ENCODE peak calls at places on chromosome 22, in eight cellular contexts. D is colonic mucosa; I is lower lobe of right lung; A is HAP-1; T is effector memory CD4-positive, alpha-beta T cell; E is esophagus squamous epithelium; Z is tibial nerve; U is HCT116. X is an unnamed sample.

GRCh38 chr22:30649430-30650007 is 13.9 kb downstream of the SLC35E4 start:
- DNase-seq in Z (no peak), E (peak; percentile 30), I (no peak), D (peak; percentile 85), U (peak; percentile 78), A (no peak), T (peak; percentile 55), X (no peak)

GRCh38 chr22:21445437-21446127 is 21.6 kb upstream of the TMEM191C start:
- DNase-seq in I (peak; percentile 36), D (no peak), T (no peak), E (no peak), A (peak; percentile 4), U (no peak), Z (no peak), X (peak; percentile 45)

GRCh38 chr22:50192056-50192824 is 6.5 kb downstream of the TRABD start:
- DNase-seq in U (no peak), Z (no peak), I (no peak), A (no peak), T (no peak), D (no peak), E (no peak), X (no peak)

GRCh38 chr22:25054943-25055511 is 102.5 kb downstream of the KIAA1671 start:
- DNase-seq in U (no peak), E (no peak), T (no peak), Z (peak; percentile 57), D (no peak), A (no peak), I (no peak), X (no peak)

GRCh38 chr22:46897246-46897623 is 134.8 kb downstream of the TBC1D22A start:
- DNase-seq in E (no peak), T (no peak), Z (no peak), D (no peak), U (no peak), I (no peak), A (no peak), X (no peak)

GRCh38 chr22:29689872-29690213 is 30.0 kb upstream of the CABP7 start:
- DNase-seq in U (no peak), T (no peak), A (peak; percentile 75), E (no peak), I (peak; percentile 67), D (peak; percentile 71), Z (peak; percentile 40), X (no peak)

GRCh38 chr22:26471522-26471921 is 12.1 kb downstream of the HPS4 start:
- DNase-seq in E (no peak), D (no peak), Z (no peak), A (no peak), I (no peak), U (peak; percentile 47), T (no peak), X (peak; percentile 95)

GRCh38 chr22:28909375-28909774 is 26.0 kb downstream of the ZNRF3 start:
- DNase-seq in A (no peak), E (no peak), Z (no peak), U (no peak), T (no peak), I (no peak), D (no peak), X (no peak)

GRCh38 chr22:48926663-48927062 is 901.0 kb downstream of the BRD1 start:
- DNase-seq in U (no peak), E (no peak), D (no peak), I (no peak), A (no peak), T (no peak), Z (no peak), X (no peak)

GRCh38 chr22:45970709-45971388 is 6.1 kb downstream of the WNT7B start:
- DNase-seq in T (no peak), E (no peak), A (no peak), D (no peak), U (no peak), Z (no peak), I (no peak), X (no peak)

GRCh38 chr22:25829808-25830777 is 88.1 kb downstream of the MYO18B start:
- DNase-seq in U (no peak), A (no peak), E (no peak), T (no peak), D (no peak), I (no peak), Z (no peak), X (no peak)

GRCh38 chr22:20503816-20504215 is 3.6 kb upstream of the MED15 start:
- DNase-seq in E (no peak), U (no peak), T (no peak), I (peak; percentile 8), A (no peak), Z (no peak), D (peak; percentile 81), X (no peak)

GRCh38 chr22:38468761-38469305 is 937 bp downstream of the KDELR3 start:
- DNase-seq in Z (no peak), E (no peak), U (no peak), T (no peak), D (no peak), A (no peak), I (peak; percentile 39), X (no peak)

GRCh38 chr22:36141481-36141880 is 19.1 kb downstream of the APOL3 start:
- DNase-seq in T (no peak), D (no peak), Z (no peak), E (no peak), U (no peak), A (no peak), I (no peak), X (no peak)
- H3K4me1 ChIP-seq in T (no peaks in the 10 kb centered on the region), D (no peaks in the 10 kb centered on the region), Z (peaks cover 10% of the 10 kb centered on the region), E (peaks cover 3% of the 10 kb centered on the region), U (no peaks in the 10 kb centered on the region), A (no peaks in the 10 kb centered on the region), I (peaks cover 5% of the 10 kb centered on the region), X (no peaks in the 10 kb centered on the region)

GRCh38 chr22:31853736-31854500 is 90.4 kb upstream of the YWHAH start:
- DNase-seq in Z (no peak), E (no peak), D (no peak), U (no peak), T (no peak), A (no peak), I (no peak), X (no peak)

GRCh38 chr22:31861226-31861840 is 83.0 kb upstream of the YWHAH start:
- DNase-seq in Z (no peak), A (no peak), D (no peak), T (no peak), I (no peak), E (no peak), U (no peak), X (no peak)

GRCh38 chr22:31852691-31853370 is 91.5 kb upstream of the YWHAH start:
- DNase-seq in Z (no peak), T (no peak), E (no peak), I (no peak), U (no peak), D (no peak), A (no peak), X (no peak)

GRCh38 chr22:31857247-31857646 is 87.1 kb upstream of the YWHAH start:
- DNase-seq in T (no peak), A (peak; percentile 27), I (no peak), E (no peak), U (no peak), D (peak; percentile 37), Z (no peak), X (no peak)
- H3K4me3 ChIP-seq in T (no peak overlapping the region), A (no peak overlapping the region), I (no peak overlapping the region), E (no peak overlapping the region), U (no peak overlapping the region), D (no peak overlapping the region), Z (no peak overlapping the region), X (no peak overlapping the region)

GRCh38 chr22:31742115-31742514 is 7.8 kb downstream of the PRR14L start:
- DNase-seq in E (no peak), A (no peak), D (no peak), I (no peak), Z (no peak), T (no peak), U (no peak), X (no peak)

GRCh38 chr22:31738566-31738965 is 11.4 kb downstream of the PRR14L start:
- DNase-seq in D (no peak), Z (no peak), A (no peak), U (no peak), E (no peak), T (no peak), I (no peak), X (no peak)

GRCh38 chr22:31743871-31744270 is 6.1 kb downstream of the PRR14L start:
- DNase-seq in I (no peak), E (no peak), A (no peak), U (no peak), T (no peak), D (no peak), Z (no peak), X (no peak)

GRCh38 chr22:31739795-31740201 is 10.1 kb downstream of the PRR14L start:
- DNase-seq in T (no peak), U (no peak), E (no peak), D (no peak), I (no peak), Z (no peak), A (no peak), X (no peak)

DNA sequence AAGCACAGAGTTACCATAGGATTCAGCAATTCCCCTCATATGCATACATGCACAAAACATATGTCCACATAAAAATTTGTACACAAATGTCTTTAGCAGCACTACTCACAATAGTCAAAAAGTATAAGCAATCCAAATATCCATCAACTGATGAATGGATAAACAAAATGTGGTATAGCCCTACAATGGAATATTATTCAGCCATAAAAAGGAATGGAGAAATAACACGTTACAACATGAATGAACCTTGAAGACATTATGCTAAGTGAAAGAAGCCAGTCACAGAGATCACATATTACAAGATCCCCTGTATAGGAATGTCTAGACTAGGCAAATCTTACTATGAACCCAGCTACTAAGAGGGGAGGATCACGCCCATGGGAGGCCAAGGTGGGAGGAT is 7.2 kb downstream of the PRR14L start:
- DNase-seq in T (no peak), A (no peak), D (no peak), E (no peak), Z (no peak), U (no peak), I (no peak), X (no peak)
- H3K4me1 ChIP-seq in T (no peaks in the 10 kb centered on the region), A (peaks cover 11% of the 10 kb centered on the region), D (no peaks in the 10 kb centered on the region), E (peaks cover 8% of the 10 kb centered on the region), Z (peaks cover 26% of the 10 kb centered on the region), U (peaks cover 6% of the 10 kb centered on the region), I (peaks cover 28% of the 10 kb centered on the region), X (no peaks in the 10 kb centered on the region)

GRCh38 chr22:37325024-37325395 is 42.7 kb downstream of the CYTH4 start:
- DNase-seq in U (no peak), Z (no peak), T (no peak), D (no peak), E (no peak), I (no peak), A (no peak), X (no peak)
- H3K4me3 ChIP-seq in U (no peak overlapping the region), Z (no peak overlapping the region), T (no peak overlapping the region), D (peak overlapping the region; percentile 15), E (no peak overlapping the region), I (no peak overlapping the region), A (peak overlapping the region; percentile 4), X (no peak overlapping the region)